ENCODE peak calls at places on chromosomes 7 and 10, in six cellular contexts. J, O, C, Z, S and G are unnamed samples.

GRCh38 chr7:26202019-26202985 is 757 bp downstream of the CBX3 start:
- DNase-seq in O (peak; percentile 57), C (peak; percentile 67), Z (no peak), S (no peak), J (peak; percentile 62), G (peak; percentile 52)

GRCh38 chr10:104197364-104197763 is 34.8 kb downstream of the CFAP43 start:
- DNase-seq in S (no peak), J (no peak), C (no peak), O (no peak), Z (peak; percentile 41), G (no peak)

GRCh38 chr10:30531751-30532530 is 97.6 kb downstream of the LYZL2 start:
- DNase-seq in Z (no peak), S (no peak), C (no peak), O (no peak), J (no peak), G (no peak)

GRCh38 chr7:103317009-103317408 is 19.8 kb downstream of the PMPCB start:
- DNase-seq in O (no peak), Z (no peak), J (no peak), S (no peak), C (no peak), G (no peak)

GRCh38 chr10:20105236-20105635 is 289.0 kb downstream of the PLXDC2 start:
- DNase-seq in O (peak; percentile 34), Z (no peak), C (no peak), J (no peak), S (peak; percentile 37), G (no peak)

GRCh38 chr7:128737867-128738390 is 1.2 kb upstream of the CALU start:
- DNase-seq in C (no peak), Z (peak; percentile 78), J (no peak), O (peak; percentile 58), S (peak; percentile 31), G (no peak)

GRCh38 chr10:121325490-121326231 is 272.6 kb downstream of the FGFR2 start:
- DNase-seq in Z (peak; percentile 94), S (no peak), J (no peak), C (no peak), O (no peak), G (no peak)

GRCh38 chr10:14878266-14879054 is at the start of gene SUV39H2:
- DNase-seq in Z (peak; percentile 93), O (peak; percentile 97), C (peak; percentile 97), S (peak; percentile 95), J (peak; percentile 97), G (peak; percentile 98)

GRCh38 chr10:118585794-118586193 is 9.7 kb downstream of the PRLHR start:
- DNase-seq in O (no peak), C (no peak), J (no peak), Z (peak; percentile 42), S (peak; percentile 68), G (no peak)

GRCh38 chr7:30815016-30815854 is 44.0 kb downstream of the MINDY4 start:
- DNase-seq in C (peak; percentile 60), Z (no peak), J (peak; percentile 75), S (peak; percentile 48), O (no peak), G (no peak)

GRCh38 chr10:75638752-75639151 is 207.3 kb downstream of the LRMDA start:
- DNase-seq in S (no peak), Z (no peak), C (no peak), O (no peak), J (no peak), G (no peak)

GRCh38 chr10:14358886-14359573 is 28.3 kb upstream of the FRMD4A start:
- DNase-seq in Z (peak; percentile 95), C (no peak), O (peak; percentile 58), S (no peak), J (no peak), G (no peak)

GRCh38 chr7:109529712-109530111 is 960.0 kb downstream of the DNAJB9 start:
- DNase-seq in O (no peak), C (no peak), J (no peak), Z (no peak), S (no peak), G (no peak)

GRCh38 chr10:94023909-94024308 is 30.2 kb downstream of the PLCE1 start:
- DNase-seq in J (no peak), Z (no peak), C (no peak), O (no peak), S (no peak), G (no peak)

GRCh38 chr10:126663328-126663727 is 7.2 kb downstream of the C10orf90 start:
- DNase-seq in J (peak; percentile 60), Z (no peak), S (peak; percentile 67), C (peak; percentile 69), O (peak; percentile 89), G (no peak)

GRCh38 chr10:128571745-128572144 is 445.5 kb upstream of the MKI67 start:
- DNase-seq in S (no peak), O (no peak), Z (no peak), C (no peak), J (no peak), G (no peak)

GRCh38 chr10:100081075-100082001 is at the start of gene CPN1:
- DNase-seq in Z (no peak), C (no peak), J (no peak), O (no peak), S (no peak), G (no peak)

GRCh38 chr7:156993021-156993924 is 17.2 kb downstream of the MNX1 start:
- DNase-seq in Z (no peak), O (no peak), C (peak; percentile 52), J (no peak), S (peak; percentile 29), G (no peak)

GRCh38 chr10:124545346-124545745 is 83.7 kb downstream of the LHPP start:
- DNase-seq in O (no peak), S (no peak), C (no peak), J (no peak), Z (no peak), G (no peak)

GRCh38 chr7:119957335-119957734 is 315.6 kb upstream of the KCND2 start:
- DNase-seq in S (no peak), C (no peak), Z (peak; percentile 68), J (no peak), O (no peak), G (no peak)

GRCh38 chr10:5888843-5889623 is 660 bp downstream of the ANKRD16 start:
- DNase-seq in Z (peak; percentile 32), J (peak; percentile 37), O (peak; percentile 22), C (peak; percentile 40), S (peak; percentile 14), G (peak; percentile 72)

GRCh38 chr10:43262043-43262901 is 4.6 kb downstream of the RASGEF1A start:
- DNase-seq in J (no peak), O (no peak), S (no peak), Z (no peak), C (no peak), G (no peak)

GRCh38 chr10:123995461-123996131 is 97.8 kb downstream of the CHST15 start:
- DNase-seq in J (peak; percentile 54), O (peak; percentile 95), C (peak; percentile 50), Z (peak; percentile 91), S (peak; percentile 58), G (peak; percentile 82)

GRCh38 chr7:101554584-101555268 is 74.4 kb downstream of the MYL10 start:
- DNase-seq in O (no peak), C (peak; percentile 11), S (no peak), Z (no peak), J (no peak), G (no peak)

GRCh38 chr7:140506788-140507464 is 27.6 kb upstream of the MKRN1 start:
- DNase-seq in Z (peak; percentile 53), C (peak; percentile 83), S (peak; percentile 39), J (peak; percentile 23), O (peak; percentile 80), G (peak; percentile 48)

GRCh38 chr10:78757542-78757941 is 311.2 kb upstream of the ZMIZ1 start:
- DNase-seq in O (peak; percentile 88), J (no peak), C (peak; percentile 45), S (peak; percentile 66), Z (no peak), G (peak; percentile 60)

GRCh38 chr7:64618785-64619456 is 47.0 kb upstream of the ZNF107 start:
- DNase-seq in Z (peak; percentile 44), S (peak; percentile 69), C (no peak), J (no peak), O (peak; percentile 37), G (no peak)

GRCh38 chr7:123633553-123633952 is 22.1 kb upstream of the LMOD2 start:
- DNase-seq in O (peak; percentile 81), Z (peak; percentile 79), C (no peak), S (peak; percentile 95), J (no peak), G (no peak)

GRCh38 chr10:36094091-36094490 is 452.0 kb upstream of the FZD8 start:
- DNase-seq in J (no peak), Z (peak; percentile 3), C (no peak), S (peak; percentile 8), O (no peak), G (peak; percentile 22)

GRCh38 chr10:80945267-80945880 is 407.7 kb downstream of the SH2D4B start:
- DNase-seq in Z (no peak), J (no peak), S (no peak), C (no peak), O (no peak), G (no peak)
- TF ChIP-seq CTCF in Z (peak; percentile 25), J (peak; percentile 33), S (no peak), C (peak; percentile 39), O (peak; percentile 9), G (peak; percentile 26)

DNA sequence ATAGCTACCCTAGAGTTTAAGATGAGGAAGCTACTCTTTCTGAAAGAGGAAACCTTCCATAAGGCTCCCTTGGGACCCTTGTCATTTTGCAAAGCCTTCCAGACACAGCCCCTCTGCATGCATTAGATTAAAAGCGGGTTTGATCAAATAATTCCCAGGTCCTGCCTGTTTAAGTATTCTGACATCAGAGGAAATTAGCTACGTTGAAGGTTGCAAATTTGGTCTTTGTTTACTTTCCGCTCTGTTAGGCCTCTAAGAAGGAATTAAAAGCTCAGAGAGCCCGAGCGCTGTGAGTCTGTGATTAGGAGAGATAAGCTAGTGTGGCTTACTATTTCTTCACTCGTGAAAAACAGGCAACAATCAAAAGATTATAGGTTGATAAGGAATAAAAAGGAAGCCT is 1.4 kb upstream of the THSD7A start:
- DNase-seq in C (no peak), J (no peak), Z (no peak), S (no peak), O (no peak), G (no peak)
- TF ChIP-seq CTCF in C (no peak), J (no peak), Z (no peak), S (no peak), O (no peak), G (no peak)

GRCh38 chr10:26647602-26648244 is 49.8 kb upstream of the PDSS1 start:
- DNase-seq in O (no peak), Z (no peak), J (no peak), C (no peak), S (no peak), G (no peak)
- TF ChIP-seq CTCF in O (no peak), Z (no peak), J (no peak), C (no peak), S (no peak), G (no peak)

GRCh38 chr7:43582503-43583423 is at the start of gene STK17A:
- DNase-seq in J (peak; percentile 92), Z (peak; percentile 90), C (peak; percentile 92), O (peak; percentile 92), S (peak; percentile 92), G (peak; percentile 93)

GRCh38 chr7:43585521-43585920 is 2.6 kb downstream of the STK17A start:
- DNase-seq in S (peak; percentile 87), O (peak; percentile 70), C (no peak), Z (peak; percentile 68), J (no peak), G (no peak)

GRCh38 chr7:43586251-43586900 is 3.5 kb downstream of the STK17A start:
- DNase-seq in S (peak; percentile 40), O (peak; percentile 64), Z (peak; percentile 89), C (no peak), J (no peak), G (no peak)

GRCh38 chr7:43584200-43584586 is 1.3 kb downstream of the STK17A start:
- DNase-seq in S (peak; percentile 85), Z (peak; percentile 66), J (peak; percentile 30), C (peak; percentile 34), O (peak; percentile 62), G (no peak)

GRCh38 chr7:43583424-43584199 is 704 bp downstream of the STK17A start:
- DNase-seq in J (peak; percentile 64), C (peak; percentile 89), S (peak; percentile 49), O (peak; percentile 48), Z (peak; percentile 47), G (peak; percentile 59)
- TF ChIP-seq CTCF in J (peak; percentile 8), C (no peak), S (no peak), O (peak; percentile 16), Z (no peak), G (no peak)